ENCODE peak calls at places on chromosomes 11 and 22, in nine cellular contexts. B is activated CD4-positive, alpha-beta T cell treated with anti-CD3 and anti-CD28 coated beads, Interleukin-2, amount 50 U/mL, for 1 hour; T is DND-41; C is kidney; O is right atrium auricular region; A is choroid plexus epithelial cell; L is activated T-cell treated with anti-CD3 and anti-CD28 coated beads, Interleukin-2, amount 50 U/mL, for 24 hours; Z is ureter; U is midbrain. Q is an unnamed sample.

GRCh38 chr22:38230108-38230825 is 28.5 kb downstream of the MAFF start:
- DNase-seq in B (peak), T (peak), C (no peak), O (no peak), A (peak), L (peak), Z (peak), U (peak), Q (no peak)

GRCh38 chr22:26893034-26893710 is 235.8 kb downstream of the MIAT start:
- DNase-seq in B (no peak), T (no peak), C (no peak), O (peak), A (no peak), L (no peak), Z (no peak), U (no peak), Q (no peak)

GRCh38 chr11:132020001-132020400 is 649.6 kb downstream of the NTM start:
- DNase-seq in B (no peak), T (no peak), C (no peak), O (no peak), A (no peak), L (no peak), Z (no peak), U (no peak), Q (no peak)

GRCh38 chr11:45513806-45514340 is 151.5 kb downstream of the CHST1 start:
- DNase-seq in B (no peak), T (no peak), C (no peak), O (no peak), A (no peak), L (no peak), Z (no peak), U (no peak), Q (no peak)

GRCh38 chr22:33825761-33826160 is 94.5 kb downstream of the LARGE1 start:
- DNase-seq in B (no peak), T (no peak), C (no peak), O (no peak), A (no peak), L (no peak), Z (no peak), U (no peak), Q (no peak)

GRCh38 chr22:25060522-25061071 is 108.1 kb downstream of the KIAA1671 start:
- DNase-seq in B (no peak), T (no peak), C (no peak), O (no peak), A (peak), L (peak), Z (no peak), U (no peak), Q (no peak)

GRCh38 chr22:50738649-50739227 is 734 bp downstream of the ACR start:
- DNase-seq in B (no peak), T (no peak), C (peak), O (peak), A (no peak), L (peak), Z (peak), U (no peak), Q (no peak)

GRCh38 chr11:69640995-69641581 is at the start of gene CCND1:
- DNase-seq in B (peak), T (no peak), C (peak), O (peak), A (peak), L (peak), Z (peak), U (peak), Q (peak)

GRCh38 chr11:72720047-72720446 is 32.2 kb downstream of the ARAP1 start:
- DNase-seq in B (no peak), T (no peak), C (peak), O (no peak), A (no peak), L (no peak), Z (no peak), U (no peak), Q (no peak)

GRCh38 chr11:10655227-10655626 is 38.3 kb downstream of the IRAG1 start:
- DNase-seq in B (no peak), T (no peak), C (no peak), O (no peak), A (no peak), L (no peak), Z (no peak), U (no peak), Q (no peak)

GRCh38 chr11:3732671-3733070 is 61.5 kb upstream of the CHRNA10 start:
- DNase-seq in B (no peak), T (no peak), C (no peak), O (no peak), A (no peak), L (no peak), Z (no peak), U (peak), Q (no peak)

GRCh38 chr11:129490004-129490403 is 114.4 kb downstream of the BARX2 start:
- DNase-seq in B (no peak), T (no peak), C (no peak), O (no peak), A (no peak), L (no peak), Z (no peak), U (no peak), Q (no peak)

GRCh38 chr22:31443516-31443915 is 44.1 kb downstream of the DRG1 start:
- DNase-seq in B (no peak), T (no peak), C (no peak), O (no peak), A (no peak), L (no peak), Z (no peak), U (no peak), Q (no peak)

GRCh38 chr11:116244889-116245288 is 527.9 kb downstream of the BUD13 start:
- DNase-seq in B (no peak), T (no peak), C (no peak), O (no peak), A (no peak), L (no peak), Z (no peak), U (no peak), Q (peak)

GRCh38 chr11:78192911-78193341 is 4.2 kb downstream of the USP35 start:
- DNase-seq in B (no peak), T (no peak), C (no peak), O (no peak), A (no peak), L (no peak), Z (no peak), U (no peak), Q (no peak)

GRCh38 chr11:103619938-103620337 is 416.5 kb upstream of the DDI1 start:
- DNase-seq in B (no peak), T (no peak), C (no peak), O (no peak), A (no peak), L (no peak), Z (no peak), U (no peak), Q (no peak)

GRCh38 chr11:120890921-120891320 is 133.0 kb upstream of the TBCEL start:
- DNase-seq in B (no peak), T (no peak), C (no peak), O (no peak), A (no peak), L (no peak), Z (no peak), U (no peak), Q (no peak)

GRCh38 chr11:131875611-131876010 is 505.2 kb downstream of the NTM start:
- DNase-seq in B (no peak), T (no peak), C (no peak), O (no peak), A (no peak), L (no peak), Z (no peak), U (no peak), Q (no peak)

GRCh38 chr11:44133335-44133946 is 38.0 kb downstream of the EXT2 start:
- DNase-seq in B (no peak), T (no peak), C (no peak), O (no peak), A (peak), L (no peak), Z (no peak), U (peak), Q (peak)

GRCh38 chr22:43919106-43919965 is 4.3 kb upstream of the PNPLA3 start:
- DNase-seq in B (no peak), T (no peak), C (no peak), O (no peak), A (peak), L (no peak), Z (no peak), U (no peak), Q (no peak)

GRCh38 chr22:30856699-30857098 is 111.9 kb downstream of the MORC2 start:
- DNase-seq in B (no peak), T (no peak), C (no peak), O (no peak), A (no peak), L (no peak), Z (no peak), U (no peak), Q (no peak)

GRCh38 chr11:11998091-11998781 is 10.2 kb downstream of the DKK3 start:
- DNase-seq in B (no peak), T (no peak), C (no peak), O (no peak), A (peak), L (no peak), Z (no peak), U (no peak), Q (no peak)

GRCh38 chr11:121032546-121032945 is 8.6 kb downstream of the TBCEL start:
- DNase-seq in B (no peak), T (no peak), C (no peak), O (no peak), A (peak), L (no peak), Z (no peak), U (no peak), Q (no peak)

GRCh38 chr22:30425327-30425615 is 297 bp upstream of the MTFP1 start:
- DNase-seq in B (no peak), T (no peak), C (peak), O (no peak), A (no peak), L (no peak), Z (no peak), U (no peak), Q (no peak)

GRCh38 chr11:130102457-130103249 is 33.0 kb downstream of the APLP2 start:
- DNase-seq in B (no peak), T (no peak), C (no peak), O (no peak), A (no peak), L (no peak), Z (no peak), U (no peak), Q (peak)

GRCh38 chr11:113189909-113190667 is 124.3 kb upstream of the TTC12 start:
- DNase-seq in B (no peak), T (no peak), C (no peak), O (peak), A (peak), L (no peak), Z (no peak), U (no peak), Q (no peak)

GRCh38 chr11:33376331-33377099 is 119.3 kb downstream of the HIPK3 start:
- DNase-seq in B (no peak), T (no peak), C (peak), O (no peak), A (no peak), L (no peak), Z (no peak), U (no peak), Q (no peak)

GRCh38 chr11:119196833-119197483 is 9.2 kb upstream of the CBL start:
- DNase-seq in B (peak), T (peak), C (peak), O (peak), A (peak), L (peak), Z (peak), U (peak), Q (peak)